ENCODE peak calls at places on chromosomes 16 and 17, in ten cellular contexts. One of them, this sample, is unnamed.

GRCh38 chr16:31274831-31275816 is 15.3 kb downstream of the ITGAM start:
- DNase-seq in NCI-H2081: no peak
- DNase-seq in activated naive CD8-positive, alpha-beta T cell treated with anti-CD3 and anti-CD28 coated beads, Interleukin-2, amount 50 U/mL, for 16 hours: no peak
- DNase-seq in GM12865: no peak
- DNase-seq in Panc1: no peak
- DNase-seq in effector CD8-positive, alpha-beta T cell: no peak
- DNase-seq in AG04449: no peak
- DNase-seq in GM23338: no peak
- DNase-seq in NCI-H510A treated with DMSO at 0.1 percent for 48 hours: no peak
- DNase-seq in AG08396: no peak
- DNase-seq in this sample: no peak

GRCh38 chr17:40664582-40665333 is at the start of gene KRT222:
- DNase-seq in NCI-H2081: no peak
- DNase-seq in activated naive CD8-positive, alpha-beta T cell treated with anti-CD3 and anti-CD28 coated beads, Interleukin-2, amount 50 U/mL, for 16 hours: no peak
- DNase-seq in GM12865: no peak
- DNase-seq in Panc1: no peak
- DNase-seq in effector CD8-positive, alpha-beta T cell: no peak
- DNase-seq in AG04449: no peak
- DNase-seq in GM23338: peak; percentile 47
- DNase-seq in NCI-H510A treated with DMSO at 0.1 percent for 48 hours: peak; percentile 4
- DNase-seq in AG08396: no peak
- DNase-seq in this sample: no peak

GRCh38 chr17:11780621-11781020 is 182.4 kb downstream of the DNAH9 start:
- DNase-seq in NCI-H2081: no peak
- DNase-seq in activated naive CD8-positive, alpha-beta T cell treated with anti-CD3 and anti-CD28 coated beads, Interleukin-2, amount 50 U/mL, for 16 hours: no peak
- DNase-seq in GM12865: peak; percentile 35
- DNase-seq in Panc1: no peak
- DNase-seq in effector CD8-positive, alpha-beta T cell: no peak
- DNase-seq in AG04449: no peak
- DNase-seq in GM23338: no peak
- DNase-seq in NCI-H510A treated with DMSO at 0.1 percent for 48 hours: no peak
- DNase-seq in AG08396: no peak
- DNase-seq in this sample: no peak

GRCh38 chr17:43908111-43908721 is 880 bp upstream of the MPP2 start:
- DNase-seq in NCI-H2081: no peak
- DNase-seq in activated naive CD8-positive, alpha-beta T cell treated with anti-CD3 and anti-CD28 coated beads, Interleukin-2, amount 50 U/mL, for 16 hours: peak; percentile 35
- DNase-seq in GM12865: peak; percentile 31
- DNase-seq in Panc1: no peak
- DNase-seq in effector CD8-positive, alpha-beta T cell: peak; percentile 19
- DNase-seq in AG04449: no peak
- DNase-seq in GM23338: peak; percentile 88
- DNase-seq in NCI-H510A treated with DMSO at 0.1 percent for 48 hours: peak; percentile 55
- DNase-seq in AG08396: peak; percentile 88
- DNase-seq in this sample: peak; percentile 39

GRCh38 chr17:57068707-57069106 is 16.3 kb upstream of the AKAP1 start:
- DNase-seq in NCI-H2081: no peak
- DNase-seq in activated naive CD8-positive, alpha-beta T cell treated with anti-CD3 and anti-CD28 coated beads, Interleukin-2, amount 50 U/mL, for 16 hours: no peak
- DNase-seq in GM12865: no peak
- DNase-seq in Panc1: no peak
- DNase-seq in effector CD8-positive, alpha-beta T cell: no peak
- DNase-seq in AG04449: no peak
- DNase-seq in GM23338: no peak
- DNase-seq in NCI-H510A treated with DMSO at 0.1 percent for 48 hours: no peak
- DNase-seq in AG08396: no peak
- DNase-seq in this sample: no peak

GRCh38 chr16:87303431-87303930 is 13.7 kb downstream of the C16orf95 start:
- DNase-seq in NCI-H2081: no peak
- DNase-seq in activated naive CD8-positive, alpha-beta T cell treated with anti-CD3 and anti-CD28 coated beads, Interleukin-2, amount 50 U/mL, for 16 hours: no peak
- DNase-seq in GM12865: no peak
- DNase-seq in Panc1: no peak
- DNase-seq in effector CD8-positive, alpha-beta T cell: no peak
- DNase-seq in AG04449: no peak
- DNase-seq in GM23338: no peak
- DNase-seq in NCI-H510A treated with DMSO at 0.1 percent for 48 hours: no peak
- DNase-seq in AG08396: no peak
- DNase-seq in this sample: no peak

GRCh38 chr17:66949501-66949900 is 15.0 kb upstream of the CACNG4 start:
- DNase-seq in NCI-H2081: no peak
- DNase-seq in activated naive CD8-positive, alpha-beta T cell treated with anti-CD3 and anti-CD28 coated beads, Interleukin-2, amount 50 U/mL, for 16 hours: no peak
- DNase-seq in GM12865: no peak
- DNase-seq in Panc1: no peak
- DNase-seq in effector CD8-positive, alpha-beta T cell: no peak
- DNase-seq in AG04449: no peak
- DNase-seq in GM23338: no peak
- DNase-seq in NCI-H510A treated with DMSO at 0.1 percent for 48 hours: peak; percentile 43
- DNase-seq in AG08396: no peak
- DNase-seq in this sample: no peak

GRCh38 chr16:21599994-21600773 is 807 bp downstream of the METTL9 start:
- DNase-seq in NCI-H2081: no peak
- DNase-seq in activated naive CD8-positive, alpha-beta T cell treated with anti-CD3 and anti-CD28 coated beads, Interleukin-2, amount 50 U/mL, for 16 hours: no peak
- DNase-seq in GM12865: peak; percentile 47
- DNase-seq in Panc1: no peak
- DNase-seq in effector CD8-positive, alpha-beta T cell: peak; percentile 48
- DNase-seq in AG04449: no peak
- DNase-seq in GM23338: peak; percentile 62
- DNase-seq in NCI-H510A treated with DMSO at 0.1 percent for 48 hours: peak; percentile 74
- DNase-seq in AG08396: peak; percentile 25
- DNase-seq in this sample: no peak

GRCh38 chr17:35022536-35023063 is 40.9 kb downstream of the RFFL start:
- DNase-seq in NCI-H2081: peak; percentile 35
- DNase-seq in activated naive CD8-positive, alpha-beta T cell treated with anti-CD3 and anti-CD28 coated beads, Interleukin-2, amount 50 U/mL, for 16 hours: peak; percentile 25
- DNase-seq in GM12865: peak; percentile 78
- DNase-seq in Panc1: no peak
- DNase-seq in effector CD8-positive, alpha-beta T cell: peak; percentile 43
- DNase-seq in AG04449: peak; percentile 74
- DNase-seq in GM23338: no peak
- DNase-seq in NCI-H510A treated with DMSO at 0.1 percent for 48 hours: peak; percentile 58
- DNase-seq in AG08396: peak; percentile 86
- DNase-seq in this sample: peak; percentile 44

GRCh38 chr17:81481011-81481799 is 31.4 kb downstream of the ACTG1 start:
- DNase-seq in NCI-H2081: peak; percentile 80
- DNase-seq in activated naive CD8-positive, alpha-beta T cell treated with anti-CD3 and anti-CD28 coated beads, Interleukin-2, amount 50 U/mL, for 16 hours: peak; percentile 23
- DNase-seq in GM12865: no peak
- DNase-seq in Panc1: no peak
- DNase-seq in effector CD8-positive, alpha-beta T cell: peak; percentile 64
- DNase-seq in AG04449: no peak
- DNase-seq in GM23338: peak; percentile 77
- DNase-seq in NCI-H510A treated with DMSO at 0.1 percent for 48 hours: peak; percentile 50
- DNase-seq in AG08396: peak; percentile 97
- DNase-seq in this sample: peak; percentile 80

GRCh38 chr16:79451196-79451816 is 149.2 kb downstream of the MAF start:
- DNase-seq in NCI-H2081: no peak
- DNase-seq in activated naive CD8-positive, alpha-beta T cell treated with anti-CD3 and anti-CD28 coated beads, Interleukin-2, amount 50 U/mL, for 16 hours: no peak
- DNase-seq in GM12865: peak; percentile 38
- DNase-seq in Panc1: no peak
- DNase-seq in effector CD8-positive, alpha-beta T cell: no peak
- DNase-seq in AG04449: no peak
- DNase-seq in GM23338: no peak
- DNase-seq in NCI-H510A treated with DMSO at 0.1 percent for 48 hours: no peak
- DNase-seq in AG08396: no peak
- DNase-seq in this sample: no peak

GRCh38 chr17:45020354-45021138 is 30.9 kb downstream of the DCAKD start:
- DNase-seq in NCI-H2081: peak; percentile 20
- DNase-seq in activated naive CD8-positive, alpha-beta T cell treated with anti-CD3 and anti-CD28 coated beads, Interleukin-2, amount 50 U/mL, for 16 hours: no peak
- DNase-seq in GM12865: no peak
- DNase-seq in Panc1: no peak
- DNase-seq in effector CD8-positive, alpha-beta T cell: no peak
- DNase-seq in AG04449: no peak
- DNase-seq in GM23338: peak; percentile 82
- DNase-seq in NCI-H510A treated with DMSO at 0.1 percent for 48 hours: peak; percentile 24
- DNase-seq in AG08396: peak; percentile 46
- DNase-seq in this sample: no peak

GRCh38 chr17:81000631-81001357 is 9.2 kb downstream of the CHMP6 start:
- DNase-seq in NCI-H2081: no peak
- DNase-seq in activated naive CD8-positive, alpha-beta T cell treated with anti-CD3 and anti-CD28 coated beads, Interleukin-2, amount 50 U/mL, for 16 hours: no peak
- DNase-seq in GM12865: no peak
- DNase-seq in Panc1: no peak
- DNase-seq in effector CD8-positive, alpha-beta T cell: no peak
- DNase-seq in AG04449: no peak
- DNase-seq in GM23338: no peak
- DNase-seq in NCI-H510A treated with DMSO at 0.1 percent for 48 hours: no peak
- DNase-seq in AG08396: peak; percentile 27
- DNase-seq in this sample: no peak

GRCh38 chr17:75447951-75448856 is 8.2 kb upstream of the TMEM94 start:
- DNase-seq in NCI-H2081: no peak
- DNase-seq in activated naive CD8-positive, alpha-beta T cell treated with anti-CD3 and anti-CD28 coated beads, Interleukin-2, amount 50 U/mL, for 16 hours: no peak
- DNase-seq in GM12865: no peak
- DNase-seq in Panc1: no peak
- DNase-seq in effector CD8-positive, alpha-beta T cell: no peak
- DNase-seq in AG04449: no peak
- DNase-seq in GM23338: no peak
- DNase-seq in NCI-H510A treated with DMSO at 0.1 percent for 48 hours: no peak
- DNase-seq in AG08396: no peak
- DNase-seq in this sample: no peak